ENCODE peak calls at places on chromosome 20, in seven cellular contexts. E, Y, W, D, A, O and K are unnamed samples.

GRCh38 chr20:16947346-16947943 is 199.3 kb downstream of the OTOR start:
- DNase-seq in E (peak; percentile 10), D (no peak), Y (peak; percentile 18), W (no peak), O (no peak), A (no peak), K (no peak)

GRCh38 chr20:48846516-48847492 is 19.0 kb upstream of the PREX1 start:
- DNase-seq in W (peak; percentile 91), O (peak; percentile 72), Y (no peak), E (no peak), A (peak; percentile 73), D (no peak), K (no peak)

GRCh38 chr20:48673485-48673884 is 154.3 kb downstream of the PREX1 start:
- DNase-seq in E (no peak), O (no peak), A (no peak), W (no peak), D (no peak), Y (no peak), K (no peak)

GRCh38 chr20:47305667-47306066 is 50.8 kb downstream of the ZMYND8 start:
- DNase-seq in A (no peak), W (no peak), Y (peak; percentile 33), O (no peak), E (peak; percentile 87), D (peak; percentile 67), K (no peak)

GRCh38 chr20:57838670-57839142 is 128.9 kb upstream of the PMEPA1 start:
- DNase-seq in Y (no peak), A (peak; percentile 19), O (peak; percentile 38), E (no peak), D (no peak), W (no peak), K (no peak)

GRCh38 chr20:23255106-23255505 is 95.5 kb upstream of the NXT1 start:
- DNase-seq in A (no peak), W (no peak), E (no peak), D (no peak), O (peak; percentile 28), Y (no peak), K (no peak)

GRCh38 chr20:51573576-51574243 is 31.2 kb upstream of the NFATC2 start:
- DNase-seq in E (no peak), Y (no peak), O (no peak), W (no peak), A (no peak), D (no peak), K (no peak)

GRCh38 chr20:35448788-35449373 is 6.5 kb upstream of the CEP250 start:
- DNase-seq in O (no peak), A (no peak), D (no peak), E (no peak), Y (no peak), W (no peak), K (no peak)

GRCh38 chr20:6636209-6637159 is 131.0 kb upstream of the BMP2 start:
- DNase-seq in E (peak; percentile 82), W (peak; percentile 88), D (peak; percentile 69), Y (no peak), O (no peak), A (no peak), K (peak; percentile 12)

GRCh38 chr20:49510562-49511117 is 28.2 kb upstream of the KCNB1 start:
- DNase-seq in D (peak; percentile 83), E (peak; percentile 12), W (no peak), O (no peak), Y (peak; percentile 42), A (no peak), K (no peak)

GRCh38 chr20:846894-847278 is 13.4 kb downstream of the FAM110A start:
- DNase-seq in D (no peak), E (no peak), A (no peak), O (no peak), Y (no peak), W (no peak), K (no peak)

GRCh38 chr20:52399352-52399751 is 207.8 kb upstream of the ZFP64 start:
- DNase-seq in D (no peak), O (no peak), Y (no peak), E (no peak), A (no peak), W (no peak), K (no peak)

GRCh38 chr20:18983796-18984195 is 170.2 kb downstream of the SCP2D1 start:
- DNase-seq in E (no peak), W (no peak), D (no peak), Y (no peak), A (no peak), O (no peak), K (no peak)

GRCh38 chr20:62496525-62497218 is 20.9 kb upstream of the GATA5 start:
- DNase-seq in W (no peak), Y (no peak), D (no peak), E (no peak), O (peak; percentile 83), A (peak; percentile 81), K (no peak)

GRCh38 chr20:52852695-52853094 is 119.5 kb upstream of the TSHZ2 start:
- DNase-seq in O (no peak), W (no peak), E (no peak), A (no peak), Y (no peak), D (no peak), K (no peak)

GRCh38 chr20:37992802-37993538 is 40.3 kb downstream of the TTI1 start:
- DNase-seq in D (peak; percentile 78), O (no peak), Y (peak; percentile 15), E (peak; percentile 73), W (peak; percentile 13), A (no peak), K (no peak)

GRCh38 chr20:37979021-37979985 is 54.0 kb downstream of the TTI1 start:
- DNase-seq in E (no peak), W (no peak), O (peak; percentile 35), A (no peak), D (no peak), Y (no peak), K (no peak)

GRCh38 chr20:62165762-62166399 is 16.9 kb upstream of the MTG2 start:
- DNase-seq in W (no peak), A (no peak), E (peak; percentile 51), D (no peak), Y (no peak), O (no peak), K (no peak)

GRCh38 chr20:48791014-48791413 is 36.8 kb downstream of the PREX1 start:
- DNase-seq in W (no peak), O (no peak), E (no peak), D (no peak), Y (no peak), A (no peak), K (no peak)

GRCh38 chr20:35575958-35576357 is 34.1 kb downstream of the ERGIC3 start:
- DNase-seq in A (no peak), D (no peak), W (no peak), O (no peak), Y (no peak), E (no peak), K (no peak)

GRCh38 chr20:45248609-45249008 is 5.8 kb downstream of the SLPI start:
- DNase-seq in W (no peak), E (no peak), Y (no peak), A (no peak), O (no peak), D (no peak), K (no peak)

GRCh38 chr20:45251884-45252571 is 2.3 kb downstream of the SLPI start:
- DNase-seq in O (no peak), D (no peak), W (peak; percentile 78), E (no peak), A (no peak), Y (no peak), K (no peak)

GRCh38 chr20:45246109-45246508 is 8.3 kb downstream of the SLPI start:
- DNase-seq in D (no peak), O (no peak), E (no peak), W (no peak), Y (no peak), A (no peak), K (no peak)

GRCh38 chr20:45253260-45253659 is 1.1 kb downstream of the SLPI start:
- DNase-seq in D (no peak), Y (no peak), E (no peak), O (no peak), A (no peak), W (no peak), K (no peak)

GRCh38 chr20:45247860-45248259 is 6.5 kb downstream of the SLPI start:
- DNase-seq in E (no peak), A (no peak), O (no peak), Y (no peak), W (no peak), D (no peak), K (no peak)
- H3K18ac ChIP-seq in E (no peak overlapping the region), A (no peak overlapping the region), O (no peak overlapping the region), Y (no peak overlapping the region), W (no peak overlapping the region), D (no peak overlapping the region), K (no peak overlapping the region)

DNA sequence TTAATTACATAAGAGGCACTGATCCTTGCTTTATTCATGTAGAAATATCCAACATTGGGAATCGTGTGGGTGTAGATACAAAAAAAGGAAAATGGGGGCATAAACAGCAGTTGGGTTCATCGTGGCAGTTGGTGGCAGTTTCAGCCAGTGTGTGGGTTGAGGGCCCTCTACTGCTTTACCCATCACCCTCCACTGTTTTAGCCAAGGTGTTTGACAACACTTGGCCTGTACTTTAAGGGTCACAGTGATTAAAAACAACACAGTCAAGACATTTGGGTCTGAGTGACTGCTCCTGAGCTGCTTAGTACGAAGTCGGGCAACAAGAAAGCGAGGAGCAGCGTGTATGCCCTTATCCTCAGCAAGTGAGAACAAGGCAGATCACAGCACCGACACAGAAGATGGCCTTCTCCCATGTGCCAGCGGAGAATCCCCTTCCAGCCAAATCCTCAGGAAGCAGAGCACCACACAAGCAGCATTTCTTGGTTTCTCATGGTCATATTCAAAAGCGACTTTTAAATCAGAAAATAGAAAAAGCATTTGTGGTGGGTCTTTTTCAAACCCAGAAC is 23.7 kb downstream of the EIF2S2 start:
- DNase-seq in E (no peak), D (no peak), O (no peak), W (no peak), A (no peak), Y (no peak), K (no peak)
- H3K23ac ChIP-seq in E (no peak overlapping the region), D (no peak overlapping the region), O (no peak overlapping the region), W (no peak overlapping the region), A (no peak overlapping the region), Y (no peak overlapping the region), K (no peak overlapping the region)

GRCh38 chr20:60695223-60695622 is 556.8 kb upstream of the CDH4 start:
- DNase-seq in A (no peak), W (peak; percentile 58), Y (no peak), E (peak; percentile 23), O (no peak), D (peak; percentile 86), K (no peak)
- H4K8ac ChIP-seq in A (no peak overlapping the region), W (no peak overlapping the region), Y (no peak overlapping the region), E (no peak overlapping the region), O (no peak overlapping the region), D (no peak overlapping the region), K (no peak overlapping the region)

GRCh38 chr20:40207618-40208017 is 481.4 kb downstream of the MAFB start:
- DNase-seq in E (no peak), Y (no peak), A (no peak), W (no peak), O (no peak), D (no peak), K (no peak)

GRCh38 chr20:40203032-40203431 is 486.0 kb downstream of the MAFB start:
- DNase-seq in O (no peak), E (no peak), W (no peak), A (no peak), Y (no peak), D (no peak), K (no peak)

DNA sequence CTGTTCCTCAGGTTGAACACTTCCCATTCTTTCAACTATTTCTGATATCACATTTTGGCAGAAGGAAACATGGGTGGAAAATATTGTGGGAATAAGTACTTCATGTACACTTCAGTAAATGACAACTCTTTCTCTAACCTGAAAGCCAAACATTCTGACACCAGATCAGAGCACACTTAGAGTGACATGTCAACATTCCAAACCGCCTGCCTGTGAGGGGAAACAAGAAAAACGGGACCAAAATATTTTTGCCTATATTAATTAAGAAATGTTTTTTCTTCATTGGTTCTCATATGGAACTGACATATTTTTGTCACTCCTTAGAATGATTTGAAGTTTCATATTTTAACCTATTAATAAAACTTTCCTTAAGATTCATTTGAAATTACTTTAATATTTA is 483.1 kb downstream of the MAFB start:
- DNase-seq in Y (peak; percentile 10), E (no peak), O (no peak), A (no peak), W (no peak), D (no peak), K (no peak)
- H3K18ac ChIP-seq in Y (no peak overlapping the region), E (no peak overlapping the region), O (no peak overlapping the region), A (no peak overlapping the region), W (no peak overlapping the region), D (no peak overlapping the region), K (no peak overlapping the region)